ENCODE peak calls at places on chromosome 20, in ten cellular contexts. R is A673, I is IMR-90, H is fibroblast of lung, V is lower lobe of right lung, S is heart right ventricle, G is choroid plexus epithelial cell, W is spleen, J is pancreas, X is AG10803. B is an unnamed sample.

GRCh38 chr20:32972181-32973076 is 31.8 kb downstream of the SUN5 start:
- DNase-seq in R (no peak), I (no peak), H (no peak), V (no peak), S (no peak), G (peak; percentile 5), W (peak; percentile 89), J (peak; percentile 2), X (no peak), B (no peak)

GRCh38 chr20:43188861-43189613 is 669 bp downstream of the PTPRT start:
- DNase-seq in R (no peak), I (no peak), H (no peak), V (no peak), S (no peak), G (no peak), W (no peak), J (no peak), X (no peak), B (no peak)

GRCh38 chr20:51021067-51022025 is 1.6 kb downstream of the KCNG1 start:
- DNase-seq in R (no peak), I (peak; percentile 61), H (peak; percentile 59), V (no peak), S (no peak), G (peak; percentile 71), W (no peak), J (no peak), X (peak; percentile 38), B (peak; percentile 35)

GRCh38 chr20:33811763-33812672 is 870 bp downstream of the CHMP4B start:
- DNase-seq in R (peak; percentile 22), I (peak; percentile 91), H (peak; percentile 81), V (peak; percentile 74), S (peak; percentile 29), G (peak; percentile 91), W (peak; percentile 85), J (peak; percentile 68), X (peak; percentile 82), B (peak; percentile 88)

GRCh38 chr20:32961956-32962517 is 42.2 kb downstream of the SUN5 start:
- DNase-seq in R (no peak), I (no peak), H (no peak), V (no peak), S (no peak), G (no peak), W (no peak), J (no peak), X (no peak), B (no peak)

GRCh38 chr20:8464368-8464767 is 332.3 kb downstream of the PLCB1 start:
- DNase-seq in R (no peak), I (peak; percentile 51), H (peak; percentile 56), V (no peak), S (no peak), G (no peak), W (no peak), J (no peak), X (no peak), B (peak; percentile 21)

GRCh38 chr20:24164360-24164759 is 175.8 kb upstream of the GGTLC1 start:
- DNase-seq in R (peak; percentile 35), I (no peak), H (no peak), V (no peak), S (no peak), G (peak; percentile 41), W (no peak), J (no peak), X (no peak), B (no peak)

GRCh38 chr20:21074605-21075336 is 31.4 kb downstream of the LINC00237 start:
- DNase-seq in R (no peak), I (no peak), H (peak; percentile 28), V (no peak), S (no peak), G (no peak), W (no peak), J (no peak), X (no peak), B (peak; percentile 16)

GRCh38 chr20:5195655-5196054 is 68.8 kb downstream of the CDS2 start:
- DNase-seq in R (no peak), I (peak; percentile 77), H (peak; percentile 66), V (no peak), S (no peak), G (peak; percentile 77), W (no peak), J (no peak), X (peak; percentile 53), B (peak; percentile 67)

GRCh38 chr20:59064214-59064722 is 21.7 kb upstream of the PRELID3B start:
- DNase-seq in R (no peak), I (no peak), H (no peak), V (no peak), S (no peak), G (no peak), W (no peak), J (no peak), X (no peak), B (no peak)

GRCh38 chr20:18587665-18588553 is at the start of gene DTD1:
- DNase-seq in R (peak; percentile 87), I (peak; percentile 81), H (peak; percentile 77), V (peak; percentile 96), S (peak; percentile 97), G (peak; percentile 90), W (peak; percentile 97), J (peak; percentile 94), X (peak; percentile 83), B (peak; percentile 86)

GRCh38 chr20:58670659-58671058 is 19.6 kb downstream of the STX16 start:
- DNase-seq in R (no peak), I (no peak), H (no peak), V (no peak), S (no peak), G (no peak), W (no peak), J (no peak), X (no peak), B (no peak)

GRCh38 chr20:29313481-29313880 is 1944.0 kb upstream of the DEFB115 start:
- DNase-seq in R (no peak), I (no peak), H (no peak), V (no peak), S (no peak), G (no peak), W (no peak), J (no peak), X (no peak), B (no peak)

GRCh38 chr20:35732644-35732982 is 9.4 kb downstream of the RBM39 start:
- DNase-seq in R (no peak), I (no peak), H (no peak), V (no peak), S (no peak), G (no peak), W (no peak), J (no peak), X (no peak), B (no peak)

GRCh38 chr20:35735828-35736470 is 6.1 kb downstream of the RBM39 start:
- DNase-seq in R (no peak), I (no peak), H (no peak), V (no peak), S (no peak), G (no peak), W (no peak), J (no peak), X (peak; percentile 49), B (peak; percentile 47)

GRCh38 chr20:35731862-35732643 is 10.0 kb downstream of the RBM39 start:
- DNase-seq in R (no peak), I (no peak), H (no peak), V (no peak), S (no peak), G (no peak), W (no peak), J (no peak), X (no peak), B (no peak)

GRCh38 chr20:35734777-35735649 is 7.0 kb downstream of the RBM39 start:
- DNase-seq in R (no peak), I (no peak), H (no peak), V (no peak), S (no peak), G (no peak), W (no peak), J (no peak), X (no peak), B (no peak)

GRCh38 chr20:35734374-35734773 is 7.7 kb downstream of the RBM39 start:
- DNase-seq in R (no peak), I (no peak), H (no peak), V (no peak), S (no peak), G (no peak), W (no peak), J (no peak), X (no peak), B (no peak)
- H3K4me3 ChIP-seq in R (no peak overlapping the region), I (no peak overlapping the region), H (no peak overlapping the region), V (no peak overlapping the region), S (no peak overlapping the region), G (no peak overlapping the region), W (no peak overlapping the region), J (no peak overlapping the region), X (no peak overlapping the region), B (no peak overlapping the region)

GRCh38 chr20:22732751-22733150 is 148.4 kb upstream of the FOXA2 start:
- DNase-seq in R (no peak), I (no peak), H (no peak), V (no peak), S (no peak), G (no peak), W (no peak), J (no peak), X (no peak), B (no peak)
- TF ChIP-seq CTCF in R (no peak), I (no peak), H (no peak), V (no peak), S (no peak), G (peak; percentile 5), W (no peak), J (no peak), X (no peak), B (no peak)

DNA sequence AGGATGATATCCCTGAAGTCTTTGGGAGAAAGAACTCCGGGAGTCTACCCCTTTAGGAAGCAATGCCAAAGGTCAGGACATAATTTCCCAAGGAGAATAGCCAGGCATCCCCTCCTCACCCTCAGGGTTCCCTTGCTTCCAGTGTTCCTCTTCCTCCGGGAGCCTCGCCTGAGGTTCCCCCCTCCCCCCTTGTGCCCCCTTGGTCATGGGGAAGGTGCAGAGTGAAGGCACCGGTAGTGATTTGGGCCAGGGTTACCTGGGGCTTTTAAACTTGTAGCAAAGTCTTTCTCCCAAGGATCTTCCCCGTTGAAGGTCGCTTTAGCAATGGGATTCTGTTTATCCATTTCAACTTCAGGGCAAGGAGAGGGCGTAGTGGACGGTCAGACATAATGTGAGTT is 1.2 kb downstream of the ISM1 start:
- DNase-seq in R (no peak), I (no peak), H (no peak), V (no peak), S (no peak), G (no peak), W (no peak), J (no peak), X (no peak), B (no peak)
- H3K4me3 ChIP-seq in R (no peak overlapping the region), I (no peak overlapping the region), H (no peak overlapping the region), V (peak overlapping the region; percentile 62), S (peak overlapping the region; percentile 45), G (no peak overlapping the region), W (peak overlapping the region; percentile 49), J (peak overlapping the region; percentile 53), X (no peak overlapping the region), B (no peak overlapping the region)

DNA sequence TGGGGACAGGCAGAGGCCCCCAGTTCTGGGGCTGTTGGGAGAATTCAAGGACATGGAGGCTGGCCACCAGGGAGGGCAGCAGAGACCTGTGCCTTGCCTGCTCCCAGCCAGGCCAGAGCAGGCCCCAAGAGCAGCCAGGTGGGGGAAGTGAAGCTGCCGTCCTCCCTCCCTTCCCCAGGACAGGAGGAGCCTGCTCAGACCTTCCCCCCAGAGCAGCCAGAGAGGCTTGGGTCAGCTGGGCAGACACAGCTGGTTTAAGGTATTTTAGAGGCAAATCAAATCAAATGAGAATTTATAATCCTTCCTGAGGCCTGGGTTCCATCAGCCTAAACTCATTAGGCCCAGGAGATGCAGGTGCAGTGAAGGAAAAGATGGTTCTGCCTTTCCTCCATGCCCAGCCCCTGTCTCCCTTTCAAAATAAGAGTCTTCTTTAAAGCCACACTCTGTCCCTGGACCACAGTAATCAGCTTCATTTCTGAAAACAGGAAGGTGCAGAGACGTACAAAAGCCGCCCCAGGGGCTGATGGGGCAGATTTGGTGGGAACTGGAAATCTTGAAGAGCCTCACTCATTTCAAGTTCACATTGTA is 21.7 kb downstream of the BMP7 start:
- DNase-seq in R (no peak), I (no peak), H (no peak), V (no peak), S (no peak), G (no peak), W (no peak), J (no peak), X (no peak), B (no peak)
- TF ChIP-seq CTCF in R (no peak), I (no peak), H (no peak), V (no peak), S (no peak), G (no peak), W (no peak), J (no peak), X (no peak), B (no peak)